ENCODE peak calls at places on chromosomes 2 and 18, in four cellular contexts. N is SK-N-SH, U is K562, G is HepG2. F is an unnamed sample.

GRCh38 chr18:75276813-75277628 is 66.4 kb downstream of the TSHZ1 start:
- DNase-seq in N (no peak), U (no peak), G (no peak), F (no peak)

GRCh38 chr2:56801770-56802169 is 618.0 kb downstream of the CCDC85A start:
- DNase-seq in N (no peak), U (no peak), G (no peak), F (no peak)

GRCh38 chr2:111219734-111220505 is 99.2 kb downstream of the BCL2L11 start:
- DNase-seq in N (no peak), U (no peak), G (no peak), F (no peak)

GRCh38 chr2:64787698-64788097 is 134.0 kb upstream of the SERTAD2 start:
- DNase-seq in N (no peak), U (no peak), G (no peak), F (no peak)

GRCh38 chr2:151665959-151666358 is 68.3 kb downstream of the NEB start:
- DNase-seq in N (no peak), U (no peak), G (no peak), F (no peak)

GRCh38 chr18:12017079-12017478 is 35.8 kb downstream of the IMPA2 start:
- DNase-seq in N (no peak), U (no peak), G (no peak), F (no peak)

GRCh38 chr2:239429473-239430350 is 28.9 kb upstream of the HDAC4 start:
- DNase-seq in N (no peak), U (no peak), G (peak), F (no peak)

GRCh38 chr2:126831234-126832005 is 67.3 kb upstream of the TEX51 start:
- DNase-seq in N (no peak), U (no peak), G (no peak), F (no peak)

GRCh38 chr2:84283496-84283895 is 175.6 kb downstream of the SUCLG1 start:
- DNase-seq in N (no peak), U (no peak), G (no peak), F (no peak)

GRCh38 chr2:189393440-189394111 is 47.7 kb upstream of the WDR75 start:
- DNase-seq in N (no peak), U (no peak), G (no peak), F (no peak)

GRCh38 chr18:35611518-35611917 is 30.0 kb downstream of the GALNT1 start:
- DNase-seq in N (peak), U (no peak), G (no peak), F (no peak)

GRCh38 chr18:28793911-28794310 is 617.0 kb upstream of the CDH2 start:
- DNase-seq in N (peak), U (no peak), G (no peak), F (no peak)

GRCh38 chr2:105749583-105750399 is 5.1 kb downstream of the NCK2 start:
- DNase-seq in N (no peak), U (no peak), G (no peak), F (no peak)

GRCh38 chr2:46719499-46719898 is 196.1 kb downstream of the MCFD2 start:
- DNase-seq in N (no peak), U (no peak), G (no peak), F (no peak)

GRCh38 chr2:120499784-120500495 is 154.0 kb downstream of the INHBB start:
- DNase-seq in N (no peak), U (no peak), G (peak), F (no peak)

GRCh38 chr2:15909736-15910135 is 30.6 kb upstream of the MYCN start:
- DNase-seq in N (no peak), U (no peak), G (no peak), F (no peak)

GRCh38 chr2:23467618-23468017 is 82.6 kb downstream of the KLHL29 start:
- DNase-seq in N (no peak), U (no peak), G (no peak), F (no peak)

GRCh38 chr2:54708584-54709340 is 14.7 kb upstream of the EML6 start:
- DNase-seq in N (no peak), U (no peak), G (no peak), F (peak)

GRCh38 chr18:23099621-23100020 is 35.7 kb upstream of the CABLES1 start:
- DNase-seq in N (no peak), U (no peak), G (peak), F (no peak)

GRCh38 chr18:9802175-9802747 is 83.5 kb upstream of the TXNDC2 start:
- DNase-seq in N (no peak), U (no peak), G (no peak), F (no peak)

GRCh38 chr2:98623657-98624056 is 15.3 kb downstream of the UNC50 start:
- DNase-seq in N (no peak), U (no peak), G (no peak), F (no peak)
- TF ChIP-seq FOXJ3 in N (no peak), U (no peak), G (no peak), F (no peak)

DNA sequence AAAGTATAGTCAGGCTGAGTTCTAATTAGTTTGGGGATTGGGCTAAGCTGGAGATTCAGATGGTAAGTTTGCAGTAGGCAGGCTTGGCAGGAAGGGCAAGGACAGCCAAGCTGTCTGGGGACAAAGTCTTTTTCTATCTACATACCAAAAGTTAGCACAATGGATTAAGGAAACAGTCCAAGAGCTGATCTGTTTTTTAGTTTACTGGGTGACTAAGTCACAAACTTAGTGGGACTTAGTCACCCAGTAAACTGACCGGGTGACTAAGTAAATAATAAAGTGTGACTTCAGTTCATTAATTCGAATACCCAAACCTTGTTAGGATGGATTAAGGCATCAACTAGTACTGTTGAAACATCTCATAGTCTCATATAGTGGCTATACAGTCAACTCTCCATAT is 1386.0 kb upstream of the CELF4 start:
- DNase-seq in N (no peak), U (no peak), G (no peak), F (no peak)
- TF ChIP-seq FOXJ3 in N (no peak), U (no peak), G (no peak), F (no peak)

GRCh38 chr2:157696036-157696435 is 67.4 kb upstream of the ACVR1C start:
- DNase-seq in N (no peak), U (no peak), G (no peak), F (no peak)
- TF ChIP-seq FOXJ3 in N (no peak), U (no peak), G (no peak), F (no peak)

GRCh38 chr2:237431856-237432255 is 17.9 kb upstream of the COL6A3 start:
- DNase-seq in N (no peak), U (no peak), G (no peak), F (no peak)
- TF ChIP-seq FOXJ3 in N (no peak), U (no peak), G (no peak), F (no peak)

F was measured in WTC11.